ENCODE peak calls at places on chromosomes 16 and 17, in six cellular contexts. One of them, this sample, is unnamed.

GRCh38 chr17:28341516-28341915 is 6.0 kb downstream of the TNFAIP1 start:
- DNase-seq in neural progenitor cell: no peak
- DNase-seq in NK-92 treated with Interleukin-12 subunit alpha and Interleukin-12 subunit beta, amount 100 ng/mL, for 24 hours: no peak
- DNase-seq in posterior cingulate gyrus: no peak
- DNase-seq in stimulated activated CD4-positive, alpha-beta T cell treated with anti-CD3 and anti-CD28 coated beads, Interleukin-12 subunit alpha, Interleukin-12 subunit beta, amount 100 ng/mL, for 4 hours: no peak
- DNase-seq in T-cell: no peak
- DNase-seq in this sample: no peak

GRCh38 chr17:30117548-30118155 is 1.0 kb downstream of the NSRP1 start:
- DNase-seq in neural progenitor cell: no peak
- DNase-seq in NK-92 treated with Interleukin-12 subunit alpha and Interleukin-12 subunit beta, amount 100 ng/mL, for 24 hours: no peak
- DNase-seq in posterior cingulate gyrus: no peak
- DNase-seq in stimulated activated CD4-positive, alpha-beta T cell treated with anti-CD3 and anti-CD28 coated beads, Interleukin-12 subunit alpha, Interleukin-12 subunit beta, amount 100 ng/mL, for 4 hours: no peak
- DNase-seq in T-cell: no peak
- DNase-seq in this sample: no peak

GRCh38 chr16:72247821-72248253 is 75.9 kb upstream of the PMFBP1 start:
- DNase-seq in neural progenitor cell: no peak
- DNase-seq in NK-92 treated with Interleukin-12 subunit alpha and Interleukin-12 subunit beta, amount 100 ng/mL, for 24 hours: no peak
- DNase-seq in posterior cingulate gyrus: no peak
- DNase-seq in stimulated activated CD4-positive, alpha-beta T cell treated with anti-CD3 and anti-CD28 coated beads, Interleukin-12 subunit alpha, Interleukin-12 subunit beta, amount 100 ng/mL, for 4 hours: no peak
- DNase-seq in T-cell: no peak
- DNase-seq in this sample: no peak

GRCh38 chr17:41024702-41025101 is 2.3 kb downstream of the KRTAP1-5 start:
- DNase-seq in neural progenitor cell: no peak
- DNase-seq in NK-92 treated with Interleukin-12 subunit alpha and Interleukin-12 subunit beta, amount 100 ng/mL, for 24 hours: no peak
- DNase-seq in posterior cingulate gyrus: no peak
- DNase-seq in stimulated activated CD4-positive, alpha-beta T cell treated with anti-CD3 and anti-CD28 coated beads, Interleukin-12 subunit alpha, Interleukin-12 subunit beta, amount 100 ng/mL, for 4 hours: no peak
- DNase-seq in T-cell: no peak
- DNase-seq in this sample: no peak

GRCh38 chr16:64406661-64407267 is 715.1 kb downstream of the CDH11 start:
- DNase-seq in neural progenitor cell: peak
- DNase-seq in NK-92 treated with Interleukin-12 subunit alpha and Interleukin-12 subunit beta, amount 100 ng/mL, for 24 hours: no peak
- DNase-seq in posterior cingulate gyrus: no peak
- DNase-seq in stimulated activated CD4-positive, alpha-beta T cell treated with anti-CD3 and anti-CD28 coated beads, Interleukin-12 subunit alpha, Interleukin-12 subunit beta, amount 100 ng/mL, for 4 hours: no peak
- DNase-seq in T-cell: no peak
- DNase-seq in this sample: no peak

GRCh38 chr16:56038564-56039098 is 152.7 kb upstream of the GNAO1 start:
- DNase-seq in neural progenitor cell: no peak
- DNase-seq in NK-92 treated with Interleukin-12 subunit alpha and Interleukin-12 subunit beta, amount 100 ng/mL, for 24 hours: no peak
- DNase-seq in posterior cingulate gyrus: no peak
- DNase-seq in stimulated activated CD4-positive, alpha-beta T cell treated with anti-CD3 and anti-CD28 coated beads, Interleukin-12 subunit alpha, Interleukin-12 subunit beta, amount 100 ng/mL, for 4 hours: no peak
- DNase-seq in T-cell: no peak
- DNase-seq in this sample: peak

GRCh38 chr17:81193051-81193410 is 27.0 kb upstream of the AATK start:
- DNase-seq in neural progenitor cell: no peak
- DNase-seq in NK-92 treated with Interleukin-12 subunit alpha and Interleukin-12 subunit beta, amount 100 ng/mL, for 24 hours: no peak
- DNase-seq in posterior cingulate gyrus: no peak
- DNase-seq in stimulated activated CD4-positive, alpha-beta T cell treated with anti-CD3 and anti-CD28 coated beads, Interleukin-12 subunit alpha, Interleukin-12 subunit beta, amount 100 ng/mL, for 4 hours: no peak
- DNase-seq in T-cell: no peak
- DNase-seq in this sample: no peak

GRCh38 chr16:2331199-2331931 is 9.2 kb downstream of the ABCA3 start:
- DNase-seq in neural progenitor cell: no peak
- DNase-seq in NK-92 treated with Interleukin-12 subunit alpha and Interleukin-12 subunit beta, amount 100 ng/mL, for 24 hours: no peak
- DNase-seq in posterior cingulate gyrus: no peak
- DNase-seq in stimulated activated CD4-positive, alpha-beta T cell treated with anti-CD3 and anti-CD28 coated beads, Interleukin-12 subunit alpha, Interleukin-12 subunit beta, amount 100 ng/mL, for 4 hours: no peak
- DNase-seq in T-cell: no peak
- DNase-seq in this sample: no peak

GRCh38 chr17:4161560-4162221 is 18.7 kb downstream of the CYB5D2 start:
- DNase-seq in neural progenitor cell: peak
- DNase-seq in NK-92 treated with Interleukin-12 subunit alpha and Interleukin-12 subunit beta, amount 100 ng/mL, for 24 hours: no peak
- DNase-seq in posterior cingulate gyrus: no peak
- DNase-seq in stimulated activated CD4-positive, alpha-beta T cell treated with anti-CD3 and anti-CD28 coated beads, Interleukin-12 subunit alpha, Interleukin-12 subunit beta, amount 100 ng/mL, for 4 hours: no peak
- DNase-seq in T-cell: no peak
- DNase-seq in this sample: peak

GRCh38 chr16:53695070-53695469 is 8.6 kb downstream of the RPGRIP1L start:
- DNase-seq in neural progenitor cell: no peak
- DNase-seq in NK-92 treated with Interleukin-12 subunit alpha and Interleukin-12 subunit beta, amount 100 ng/mL, for 24 hours: no peak
- DNase-seq in posterior cingulate gyrus: no peak
- DNase-seq in stimulated activated CD4-positive, alpha-beta T cell treated with anti-CD3 and anti-CD28 coated beads, Interleukin-12 subunit alpha, Interleukin-12 subunit beta, amount 100 ng/mL, for 4 hours: no peak
- DNase-seq in T-cell: no peak
- DNase-seq in this sample: no peak

GRCh38 chr16:11259288-11259621 is 3.3 kb upstream of the SOCS1 start:
- DNase-seq in neural progenitor cell: no peak
- DNase-seq in NK-92 treated with Interleukin-12 subunit alpha and Interleukin-12 subunit beta, amount 100 ng/mL, for 24 hours: no peak
- DNase-seq in posterior cingulate gyrus: no peak
- DNase-seq in stimulated activated CD4-positive, alpha-beta T cell treated with anti-CD3 and anti-CD28 coated beads, Interleukin-12 subunit alpha, Interleukin-12 subunit beta, amount 100 ng/mL, for 4 hours: no peak
- DNase-seq in T-cell: no peak
- DNase-seq in this sample: no peak

GRCh38 chr17:81966343-81967243 is 5.6 kb upstream of the NOTUM start:
- DNase-seq in neural progenitor cell: peak
- DNase-seq in NK-92 treated with Interleukin-12 subunit alpha and Interleukin-12 subunit beta, amount 100 ng/mL, for 24 hours: no peak
- DNase-seq in posterior cingulate gyrus: no peak
- DNase-seq in stimulated activated CD4-positive, alpha-beta T cell treated with anti-CD3 and anti-CD28 coated beads, Interleukin-12 subunit alpha, Interleukin-12 subunit beta, amount 100 ng/mL, for 4 hours: no peak
- DNase-seq in T-cell: no peak
- DNase-seq in this sample: peak

GRCh38 chr16:11211061-11211976 is 44.7 kb downstream of the SOCS1 start:
- DNase-seq in neural progenitor cell: no peak
- DNase-seq in NK-92 treated with Interleukin-12 subunit alpha and Interleukin-12 subunit beta, amount 100 ng/mL, for 24 hours: no peak
- DNase-seq in posterior cingulate gyrus: no peak
- DNase-seq in stimulated activated CD4-positive, alpha-beta T cell treated with anti-CD3 and anti-CD28 coated beads, Interleukin-12 subunit alpha, Interleukin-12 subunit beta, amount 100 ng/mL, for 4 hours: no peak
- DNase-seq in T-cell: no peak
- DNase-seq in this sample: no peak

GRCh38 chr17:39231587-39232551 is 6.1 kb upstream of the STAC2 start:
- DNase-seq in neural progenitor cell: peak
- DNase-seq in NK-92 treated with Interleukin-12 subunit alpha and Interleukin-12 subunit beta, amount 100 ng/mL, for 24 hours: no peak
- DNase-seq in posterior cingulate gyrus: peak
- DNase-seq in stimulated activated CD4-positive, alpha-beta T cell treated with anti-CD3 and anti-CD28 coated beads, Interleukin-12 subunit alpha, Interleukin-12 subunit beta, amount 100 ng/mL, for 4 hours: peak
- DNase-seq in T-cell: peak
- DNase-seq in this sample: peak

GRCh38 chr17:50127661-50128361 is 2.1 kb downstream of the SAMD14 start:
- DNase-seq in neural progenitor cell: no peak
- DNase-seq in NK-92 treated with Interleukin-12 subunit alpha and Interleukin-12 subunit beta, amount 100 ng/mL, for 24 hours: no peak
- DNase-seq in posterior cingulate gyrus: no peak
- DNase-seq in stimulated activated CD4-positive, alpha-beta T cell treated with anti-CD3 and anti-CD28 coated beads, Interleukin-12 subunit alpha, Interleukin-12 subunit beta, amount 100 ng/mL, for 4 hours: no peak
- DNase-seq in T-cell: no peak
- DNase-seq in this sample: peak

GRCh38 chr16:9115277-9115676 is 23.8 kb downstream of the HAPSTR1 start:
- DNase-seq in neural progenitor cell: no peak
- DNase-seq in NK-92 treated with Interleukin-12 subunit alpha and Interleukin-12 subunit beta, amount 100 ng/mL, for 24 hours: no peak
- DNase-seq in posterior cingulate gyrus: no peak
- DNase-seq in stimulated activated CD4-positive, alpha-beta T cell treated with anti-CD3 and anti-CD28 coated beads, Interleukin-12 subunit alpha, Interleukin-12 subunit beta, amount 100 ng/mL, for 4 hours: no peak
- DNase-seq in T-cell: no peak
- DNase-seq in this sample: no peak

GRCh38 chr17:77264617-77265230 is 124.0 kb downstream of the SEC14L1 start:
- DNase-seq in neural progenitor cell: no peak
- DNase-seq in NK-92 treated with Interleukin-12 subunit alpha and Interleukin-12 subunit beta, amount 100 ng/mL, for 24 hours: no peak
- DNase-seq in posterior cingulate gyrus: no peak
- DNase-seq in stimulated activated CD4-positive, alpha-beta T cell treated with anti-CD3 and anti-CD28 coated beads, Interleukin-12 subunit alpha, Interleukin-12 subunit beta, amount 100 ng/mL, for 4 hours: no peak
- DNase-seq in T-cell: no peak
- DNase-seq in this sample: no peak

GRCh38 chr16:86752582-86753175 is 174.3 kb downstream of the FOXL1 start:
- DNase-seq in neural progenitor cell: no peak
- DNase-seq in NK-92 treated with Interleukin-12 subunit alpha and Interleukin-12 subunit beta, amount 100 ng/mL, for 24 hours: no peak
- DNase-seq in posterior cingulate gyrus: no peak
- DNase-seq in stimulated activated CD4-positive, alpha-beta T cell treated with anti-CD3 and anti-CD28 coated beads, Interleukin-12 subunit alpha, Interleukin-12 subunit beta, amount 100 ng/mL, for 4 hours: no peak
- DNase-seq in T-cell: no peak
- DNase-seq in this sample: no peak

GRCh38 chr17:28169621-28170349 is 127.3 kb downstream of the NLK start:
- DNase-seq in neural progenitor cell: no peak
- DNase-seq in NK-92 treated with Interleukin-12 subunit alpha and Interleukin-12 subunit beta, amount 100 ng/mL, for 24 hours: no peak
- DNase-seq in posterior cingulate gyrus: no peak
- DNase-seq in stimulated activated CD4-positive, alpha-beta T cell treated with anti-CD3 and anti-CD28 coated beads, Interleukin-12 subunit alpha, Interleukin-12 subunit beta, amount 100 ng/mL, for 4 hours: no peak
- DNase-seq in T-cell: no peak
- DNase-seq in this sample: no peak

GRCh38 chr17:52181842-52182241 is 23.3 kb upstream of the CA10 start:
- DNase-seq in neural progenitor cell: peak
- DNase-seq in NK-92 treated with Interleukin-12 subunit alpha and Interleukin-12 subunit beta, amount 100 ng/mL, for 24 hours: no peak
- DNase-seq in posterior cingulate gyrus: no peak
- DNase-seq in stimulated activated CD4-positive, alpha-beta T cell treated with anti-CD3 and anti-CD28 coated beads, Interleukin-12 subunit alpha, Interleukin-12 subunit beta, amount 100 ng/mL, for 4 hours: no peak
- DNase-seq in T-cell: no peak
- DNase-seq in this sample: no peak

GRCh38 chr16:89536886-89537548 is 23.5 kb upstream of the RPL13 start:
- DNase-seq in neural progenitor cell: no peak
- DNase-seq in NK-92 treated with Interleukin-12 subunit alpha and Interleukin-12 subunit beta, amount 100 ng/mL, for 24 hours: no peak
- DNase-seq in posterior cingulate gyrus: peak
- DNase-seq in stimulated activated CD4-positive, alpha-beta T cell treated with anti-CD3 and anti-CD28 coated beads, Interleukin-12 subunit alpha, Interleukin-12 subunit beta, amount 100 ng/mL, for 4 hours: no peak
- DNase-seq in T-cell: no peak
- DNase-seq in this sample: no peak

GRCh38 chr16:73064227-73064995 is 16.5 kb upstream of the ZFHX3 start:
- DNase-seq in neural progenitor cell: no peak
- DNase-seq in NK-92 treated with Interleukin-12 subunit alpha and Interleukin-12 subunit beta, amount 100 ng/mL, for 24 hours: no peak
- DNase-seq in posterior cingulate gyrus: no peak
- DNase-seq in stimulated activated CD4-positive, alpha-beta T cell treated with anti-CD3 and anti-CD28 coated beads, Interleukin-12 subunit alpha, Interleukin-12 subunit beta, amount 100 ng/mL, for 4 hours: no peak
- DNase-seq in T-cell: no peak
- DNase-seq in this sample: peak

GRCh38 chr17:38550661-38551060 is 55.1 kb downstream of the SRCIN1 start:
- DNase-seq in neural progenitor cell: no peak
- DNase-seq in NK-92 treated with Interleukin-12 subunit alpha and Interleukin-12 subunit beta, amount 100 ng/mL, for 24 hours: no peak
- DNase-seq in posterior cingulate gyrus: peak
- DNase-seq in stimulated activated CD4-positive, alpha-beta T cell treated with anti-CD3 and anti-CD28 coated beads, Interleukin-12 subunit alpha, Interleukin-12 subunit beta, amount 100 ng/mL, for 4 hours: no peak
- DNase-seq in T-cell: no peak
- DNase-seq in this sample: no peak

GRCh38 chr17:38868095-38868967 is 1.5 kb upstream of the LASP1 start:
- DNase-seq in neural progenitor cell: peak
- DNase-seq in NK-92 treated with Interleukin-12 subunit alpha and Interleukin-12 subunit beta, amount 100 ng/mL, for 24 hours: no peak
- DNase-seq in posterior cingulate gyrus: no peak
- DNase-seq in stimulated activated CD4-positive, alpha-beta T cell treated with anti-CD3 and anti-CD28 coated beads, Interleukin-12 subunit alpha, Interleukin-12 subunit beta, amount 100 ng/mL, for 4 hours: no peak
- DNase-seq in T-cell: no peak
- DNase-seq in this sample: peak